ENCODE peak calls at places on chromosomes 1 and 21, in eight cellular contexts. M, F, U, B, X, Q, W and C are unnamed samples.

GRCh38 chr1:6082430-6082971 is 36.8 kb downstream of the KCNAB2 start:
- DNase-seq in W (no peak), X (no peak), U (no peak), Q (peak), F (no peak), M (no peak), B (no peak), C (peak)

GRCh38 chr1:11764519-11764918 is 2.5 kb downstream of the C1orf167 start:
- DNase-seq in X (no peak), M (no peak), F (no peak), B (no peak), Q (no peak), W (no peak), U (no peak), C (no peak)

GRCh38 chr1:154871374-154871773 is 1.3 kb upstream of the KCNN3 start:
- DNase-seq in Q (no peak), U (no peak), X (no peak), F (no peak), B (no peak), M (no peak), W (no peak), C (no peak)

GRCh38 chr1:207282049-207282448 is 39.4 kb upstream of the CD55 start:
- DNase-seq in B (no peak), W (no peak), X (no peak), U (peak), M (no peak), F (no peak), Q (no peak), C (peak)

GRCh38 chr21:23083242-23083641 is 2085.0 kb downstream of the NCAM2 start:
- DNase-seq in B (no peak), U (no peak), X (no peak), Q (no peak), M (no peak), W (no peak), F (no peak), C (no peak)

GRCh38 chr1:36257375-36257767 is 33.1 kb downstream of the THRAP3 start:
- DNase-seq in W (no peak), U (no peak), B (no peak), X (no peak), M (no peak), F (peak), Q (no peak), C (peak)

GRCh38 chr1:46594068-46594467 is 10.0 kb downstream of the MKNK1 start:
- DNase-seq in W (no peak), X (no peak), M (no peak), Q (no peak), F (no peak), B (no peak), U (no peak), C (no peak)

GRCh38 chr1:155125511-155125945 is 2.1 kb upstream of the EFNA1 start:
- DNase-seq in F (no peak), W (no peak), B (peak), U (no peak), X (no peak), Q (peak), M (peak), C (no peak)

GRCh38 chr1:230030122-230030821 is 36.8 kb upstream of the GALNT2 start:
- DNase-seq in M (no peak), Q (no peak), W (no peak), U (no peak), F (no peak), X (no peak), B (no peak), C (no peak)

GRCh38 chr1:3898994-3899775 is 887 bp downstream of the C1orf174 start:
- DNase-seq in X (peak), M (no peak), F (no peak), W (no peak), B (no peak), U (peak), Q (no peak), C (no peak)

GRCh38 chr21:43365611-43366426 is 61.1 kb downstream of the SIK1 start:
- DNase-seq in W (no peak), M (no peak), F (no peak), U (no peak), Q (no peak), X (no peak), B (no peak), C (no peak)

GRCh38 chr1:189429610-189430009 is 1048.1 kb downstream of the BRINP3 start:
- DNase-seq in F (peak), U (peak), M (no peak), X (no peak), B (no peak), Q (peak), W (no peak), C (no peak)

GRCh38 chr1:177864530-177865305 is 105.1 kb downstream of the SEC16B start:
- DNase-seq in X (no peak), Q (no peak), B (no peak), F (no peak), M (no peak), U (no peak), W (no peak), C (peak)

GRCh38 chr21:16954787-16955186 is 558.1 kb upstream of the CXADR start:
- DNase-seq in X (no peak), W (no peak), Q (peak), U (no peak), F (no peak), M (no peak), B (no peak), C (no peak)

GRCh38 chr1:224631471-224632105 is 15.5 kb downstream of the CNIH3 start:
- DNase-seq in W (no peak), F (no peak), Q (no peak), X (no peak), U (no peak), M (no peak), B (no peak), C (peak)

GRCh38 chr21:31656199-31657095 is 3.0 kb upstream of the SOD1 start:
- DNase-seq in U (no peak), X (no peak), F (peak), M (no peak), Q (no peak), B (no peak), W (no peak), C (peak)

GRCh38 chr1:92728687-92729086 is 56.2 kb downstream of the EVI5 start:
- DNase-seq in M (no peak), F (no peak), W (no peak), X (no peak), U (no peak), B (no peak), Q (no peak), C (peak)

GRCh38 chr1:66552829-66553228 is 18.9 kb downstream of the SGIP1 start:
- DNase-seq in U (peak), Q (no peak), B (no peak), M (no peak), W (no peak), X (no peak), F (no peak), C (no peak)

GRCh38 chr1:169238506-169238905 is 129.1 kb downstream of the NME7 start:
- DNase-seq in F (no peak), W (no peak), B (no peak), M (no peak), X (no peak), Q (no peak), U (no peak), C (peak)

GRCh38 chr1:53138991-53139884 is 3.2 kb downstream of the SLC1A7 start:
- DNase-seq in W (no peak), Q (no peak), M (no peak), U (no peak), X (peak), F (no peak), B (no peak), C (no peak)

GRCh38 chr21:29481641-29482040 is 182.9 kb downstream of the BACH1 start:
- DNase-seq in U (no peak), X (no peak), M (no peak), W (no peak), B (no peak), Q (no peak), F (no peak), C (peak)

GRCh38 chr1:204684551-204685235 is 845 bp downstream of the LRRN2 start:
- DNase-seq in Q (peak), W (no peak), M (peak), X (no peak), B (no peak), F (peak), U (no peak), C (no peak)

GRCh38 chr1:146031476-146031875 is 9.9 kb upstream of the HJV start:
- DNase-seq in F (no peak), Q (no peak), M (no peak), U (no peak), W (no peak), B (no peak), X (no peak), C (no peak)

GRCh38 chr1:93692983-93693591 is 11.4 kb upstream of the BCAR3 start:
- DNase-seq in B (peak), W (no peak), M (no peak), Q (no peak), X (no peak), F (peak), U (peak), C (peak)

DNA sequence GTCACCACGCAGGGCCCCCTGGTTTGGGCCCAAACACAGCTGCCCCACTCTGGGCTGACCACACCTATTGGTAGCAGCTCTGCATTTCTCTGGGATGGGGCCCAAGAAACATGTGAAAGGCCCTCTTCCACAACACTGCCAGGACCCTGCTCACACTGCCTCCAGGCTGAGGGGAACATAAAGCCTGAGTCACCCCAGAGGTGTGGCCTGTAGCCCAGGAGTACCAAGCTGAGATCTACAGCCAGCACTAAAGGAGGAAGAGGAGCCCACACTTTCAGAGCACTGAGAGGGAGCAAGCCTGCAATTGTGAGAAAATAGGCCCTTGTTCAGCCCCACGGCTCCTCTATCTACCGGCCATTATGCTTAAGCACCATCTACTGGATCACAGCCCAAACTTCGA is 14.4 kb upstream of the OR2T10 start:
- DNase-seq in U (no peak), Q (no peak), M (no peak), W (no peak), B (no peak), X (no peak), F (peak), C (no peak)
- H3K4me3 ChIP-seq in U (no peak), Q (no peak), M (no peak), W (no peak), B (no peak), X (no peak), F (no peak), C (no peak)

GRCh38 chr1:164470996-164471395 is 88.0 kb upstream of the PBX1 start:
- DNase-seq in Q (no peak), U (no peak), X (no peak), B (no peak), M (no peak), F (no peak), W (no peak), C (no peak)

GRCh38 chr1:164466001-164466421 is 93.0 kb upstream of the PBX1 start:
- DNase-seq in X (no peak), Q (no peak), B (no peak), W (no peak), M (no peak), U (no peak), F (no peak), C (no peak)

GRCh38 chr1:164466429-164466828 is 92.6 kb upstream of the PBX1 start:
- DNase-seq in X (no peak), M (no peak), W (no peak), F (no peak), B (no peak), U (no peak), Q (no peak), C (no peak)
- TF ChIP-seq CTCF in X (no peak), M (no peak), W (no peak), F (no peak), B (no peak), U (no peak), Q (no peak), C (no peak)

GRCh38 chr1:218347713-218348627 is 2.8 kb downstream of the TGFB2 start:
- DNase-seq in B (no peak), Q (peak), U (peak), M (no peak), X (no peak), F (no peak), W (no peak), C (no peak)
- H3K4me3 ChIP-seq in B (peak), Q (peak), U (peak), M (no peak), X (no peak), F (no peak), W (peak), C (peak)

GRCh38 chr1:162357681-162358266 is 18.9 kb downstream of the SPATA46 start:
- DNase-seq in B (no peak), M (no peak), X (no peak), W (no peak), U (peak), Q (peak), F (peak), C (peak)
- TF ChIP-seq CTCF in B (no peak), M (peak), X (no peak), W (no peak), U (peak), Q (peak), F (peak), C (peak)

DNA sequence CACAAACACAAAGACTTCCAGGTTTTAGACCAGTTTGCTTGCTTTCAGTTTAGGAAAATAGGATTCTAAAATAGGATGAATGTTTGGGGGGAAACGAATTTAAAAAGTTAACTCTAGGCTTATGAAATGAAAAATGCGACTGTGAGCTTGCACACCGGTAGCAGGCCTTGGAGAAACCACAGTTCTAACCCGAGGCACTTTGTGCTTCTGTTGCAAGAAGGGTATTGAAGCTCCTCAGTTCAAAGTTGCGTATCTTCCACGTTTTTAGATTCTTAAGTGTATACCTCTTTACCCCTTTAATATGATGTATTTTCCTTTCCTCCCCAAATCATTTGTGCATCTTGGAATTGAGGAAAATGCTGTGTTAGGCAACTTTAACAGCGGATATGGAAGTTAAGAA is 2.4 kb downstream of the MRPS6 start:
- DNase-seq in F (no peak), W (no peak), M (no peak), X (no peak), U (no peak), B (no peak), Q (no peak), C (no peak)
- H3K4me3 ChIP-seq in F (no peak), W (peak), M (no peak), X (no peak), U (no peak), B (no peak), Q (no peak), C (no peak)